ENCODE peak calls at places on chromosomes 7 and 10, in five cellular contexts. D, K, U, Q and H are unnamed samples.

GRCh38 chr7:68676789-68677535 is 921.3 kb upstream of the AUTS2 start:
- DNase-seq in U (no peak), K (no peak), D (no peak), Q (no peak), H (no peak)

GRCh38 chr7:604038-604883 is 84.6 kb upstream of the PDGFA start:
- DNase-seq in D (peak), K (peak), Q (peak), U (peak), H (peak)

GRCh38 chr10:132828681-132829080 is 42.7 kb upstream of the NKX6-2 start:
- DNase-seq in K (no peak), D (no peak), Q (no peak), U (no peak), H (no peak)

GRCh38 chr7:131586259-131586658 is 29.8 kb upstream of the PODXL start:
- DNase-seq in U (no peak), Q (no peak), K (no peak), D (no peak), H (no peak)

GRCh38 chr10:22911889-22912762 is 15.7 kb upstream of the ARMC3 start:
- DNase-seq in U (no peak), K (no peak), Q (no peak), D (no peak), H (no peak)

GRCh38 chr7:46450871-46451270 is 529.8 kb upstream of the IGFBP3 start:
- DNase-seq in Q (no peak), D (no peak), K (no peak), U (no peak), H (no peak)

GRCh38 chr7:47571355-47572100 is 10.4 kb downstream of the TNS3 start:
- DNase-seq in U (no peak), Q (no peak), D (no peak), K (no peak), H (peak)

GRCh38 chr7:2934211-2934731 is 90.2 kb upstream of the GNA12 start:
- DNase-seq in U (no peak), K (no peak), Q (peak), D (no peak), H (no peak)

GRCh38 chr10:88089498-88089897 is 226.1 kb downstream of the PTEN start:
- DNase-seq in Q (no peak), D (no peak), U (no peak), K (no peak), H (no peak)

GRCh38 chr10:118839348-118839747 is 84.6 kb upstream of the CACUL1 start:
- DNase-seq in U (no peak), K (no peak), Q (no peak), D (no peak), H (no peak)

GRCh38 chr10:32445036-32445435 is 904 bp upstream of the CCDC7 start:
- DNase-seq in U (no peak), K (no peak), D (no peak), Q (no peak), H (no peak)

GRCh38 chr7:88523645-88524044 is 217.0 kb upstream of the STEAP4 start:
- DNase-seq in Q (no peak), D (no peak), U (no peak), K (no peak), H (no peak)

GRCh38 chr10:96676272-96677112 is 43.8 kb downstream of the PIK3AP1 start:
- DNase-seq in K (no peak), D (no peak), Q (no peak), U (no peak), H (no peak)

GRCh38 chr10:80197972-80198591 is 7.3 kb downstream of the ANXA11 start:
- DNase-seq in Q (no peak), K (no peak), U (no peak), D (no peak), H (no peak)

GRCh38 chr7:83271212-83272099 is 108.8 kb upstream of the PCLO start:
- DNase-seq in Q (no peak), D (no peak), U (peak), K (no peak), H (no peak)

GRCh38 chr7:159192013-159192412 is 47.3 kb upstream of the VIPR2 start:
- DNase-seq in U (no peak), D (no peak), K (no peak), Q (no peak), H (no peak)

GRCh38 chr7:122883049-122883670 is 3.1 kb downstream of the CADPS2 start:
- DNase-seq in Q (no peak), U (no peak), K (no peak), D (no peak), H (no peak)

GRCh38 chr7:98881561-98882315 is 3.4 kb downstream of the TRRAP start:
- DNase-seq in Q (no peak), D (no peak), U (no peak), K (no peak), H (no peak)

GRCh38 chr7:36862685-36863375 is 138.5 kb upstream of the AOAH start:
- DNase-seq in D (no peak), K (no peak), U (no peak), Q (no peak), H (no peak)